ENCODE peak calls at places on chromosome 10, in four cellular contexts. D, B, L and K are unnamed samples.

GRCh38 chr10:123398180-123398591 is 244.0 kb downstream of the BUB3 start:
- DNase-seq in D (no peak), B (no peak), L (no peak), K (no peak)

GRCh38 chr10:86079088-86079487 is 287.5 kb downstream of the GRID1 start:
- DNase-seq in D (no peak), B (peak; percentile 18), L (no peak), K (no peak)

GRCh38 chr10:12333382-12334185 is 15.8 kb upstream of the CAMK1D start:
- DNase-seq in D (peak; percentile 82), B (peak; percentile 91), L (peak; percentile 15), K (peak; percentile 51)

GRCh38 chr10:124012991-124013390 is 80.4 kb downstream of the CHST15 start:
- DNase-seq in D (no peak), B (no peak), L (no peak), K (no peak)

GRCh38 chr10:96642973-96643372 is 56.2 kb upstream of the TM9SF3 start:
- DNase-seq in D (peak; percentile 80), B (no peak), L (peak; percentile 15), K (peak; percentile 69)

GRCh38 chr10:86579883-86580548 is 58.4 kb upstream of the WAPL start:
- DNase-seq in D (no peak), B (no peak), L (no peak), K (no peak)

GRCh38 chr10:115937756-115938032 is 335.3 kb downstream of the GFRA1 start:
- DNase-seq in D (no peak), B (no peak), L (no peak), K (no peak)

GRCh38 chr10:76675951-76676587 is 961.5 kb downstream of the KCNMA1 start:
- DNase-seq in D (peak; percentile 64), B (peak; percentile 47), L (no peak), K (peak; percentile 55)

GRCh38 chr10:32437334-32437733 is 8.6 kb upstream of the CCDC7 start:
- DNase-seq in D (no peak), B (no peak), L (no peak), K (no peak)

GRCh38 chr10:103854687-103855423 is 521 bp downstream of the SH3PXD2A start:
- DNase-seq in D (peak; percentile 77), B (no peak), L (no peak), K (peak; percentile 57)

GRCh38 chr10:42646692-42647640 is 8.6 kb upstream of the ZNF33B start:
- DNase-seq in D (no peak), B (no peak), L (no peak), K (no peak)

GRCh38 chr10:4051011-4051407 is 266.0 kb upstream of the KLF6 start:
- DNase-seq in D (no peak), B (peak; percentile 86), L (no peak), K (no peak)

GRCh38 chr10:15168781-15169554 is 475 bp upstream of the NMT2 start:
- DNase-seq in D (peak; percentile 98), B (peak; percentile 99), L (peak; percentile 97), K (peak; percentile 96)

GRCh38 chr10:15169555-15170407 is 1.3 kb upstream of the NMT2 start:
- DNase-seq in D (peak; percentile 49), B (no peak), L (peak; percentile 59), K (no peak)

GRCh38 chr10:15167411-15168295 is 840 bp downstream of the NMT2 start:
- DNase-seq in D (peak; percentile 73), B (peak; percentile 49), L (peak; percentile 22), K (peak; percentile 46)

GRCh38 chr10:15166325-15166724 is 2.2 kb downstream of the NMT2 start:
- DNase-seq in D (no peak), B (no peak), L (no peak), K (no peak)

DNA sequence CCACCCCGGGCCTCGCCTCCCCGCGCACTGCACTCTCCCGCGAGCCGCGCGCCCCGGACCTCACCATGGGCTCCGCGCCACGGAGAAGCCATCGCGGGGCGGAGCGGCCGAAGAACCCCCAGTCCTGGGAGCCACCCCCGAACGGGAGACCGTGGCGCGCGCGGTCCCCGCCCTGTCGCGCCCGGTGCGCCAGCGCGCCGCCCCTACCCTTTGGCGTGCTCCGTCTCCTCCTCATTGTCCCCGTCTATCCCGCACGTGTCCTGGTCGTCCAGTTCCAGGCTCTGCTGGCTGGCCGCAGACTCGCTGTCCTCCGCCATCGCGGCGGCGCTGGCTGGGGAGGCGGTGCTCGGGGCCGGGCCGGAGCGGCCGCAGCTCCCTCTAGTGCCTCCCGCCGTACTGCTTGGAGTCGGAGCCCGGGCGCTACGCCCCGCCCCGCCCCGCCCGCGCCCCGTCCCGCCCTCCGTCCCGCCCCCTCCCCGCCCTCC is at the start of gene NMT2:
- DNase-seq in D (peak; percentile 95), B (no peak), L (no peak), K (peak; percentile 88)
- TF ChIP-seq CTCF in D (peak; percentile 45), B (peak; percentile 9), L (peak; percentile 22), K (peak; percentile 61)

GRCh38 chr10:72024596-72024995 is 60.4 kb downstream of the CHST3 start:
- DNase-seq in D (no peak), B (no peak), L (no peak), K (no peak)

GRCh38 chr10:72025400-72025799 is 61.2 kb downstream of the CHST3 start:
- DNase-seq in D (no peak), B (no peak), L (no peak), K (no peak)

GRCh38 chr10:72020914-72021754 is 56.9 kb downstream of the CHST3 start:
- DNase-seq in D (no peak), B (peak; percentile 76), L (no peak), K (no peak)

GRCh38 chr10:72019085-72019876 is 55.1 kb downstream of the CHST3 start:
- DNase-seq in D (no peak), B (no peak), L (no peak), K (no peak)

DNA sequence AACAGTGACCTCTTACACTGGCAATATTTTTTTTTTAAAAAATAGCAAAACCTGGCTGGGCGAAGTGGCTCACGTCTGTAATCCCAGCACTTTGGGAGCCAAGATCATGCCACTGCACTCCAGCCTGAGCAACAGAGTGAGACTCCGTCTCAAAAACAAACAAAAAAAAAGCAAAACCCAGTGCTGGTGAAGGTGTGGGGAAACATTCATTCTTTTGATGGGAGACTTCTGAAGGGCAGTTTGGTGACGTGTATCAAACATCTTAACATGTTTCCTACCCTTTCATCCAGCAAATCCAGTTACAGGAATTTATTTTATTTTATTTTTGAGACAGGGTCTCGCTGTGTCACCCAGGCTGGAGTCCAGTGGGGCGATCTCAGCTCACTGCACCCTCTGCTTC is 58.0 kb downstream of the CHST3 start:
- DNase-seq in D (no peak), B (no peak), L (no peak), K (no peak)
- TF ChIP-seq CTCF in D (no peak), B (no peak), L (no peak), K (no peak)

GRCh38 chr10:100811261-100811660 is 65.9 kb downstream of the PAX2 start:
- DNase-seq in D (no peak), B (no peak), L (no peak), K (no peak)

GRCh38 chr10:100811752-100812750 is 66.7 kb downstream of the PAX2 start:
- DNase-seq in D (no peak), B (no peak), L (no peak), K (no peak)

GRCh38 chr10:100814751-100815474 is 69.5 kb downstream of the PAX2 start:
- DNase-seq in D (no peak), B (no peak), L (no peak), K (no peak)

GRCh38 chr10:100810835-100811116 is 65.4 kb downstream of the PAX2 start:
- DNase-seq in D (no peak), B (no peak), L (no peak), K (no peak)

DNA sequence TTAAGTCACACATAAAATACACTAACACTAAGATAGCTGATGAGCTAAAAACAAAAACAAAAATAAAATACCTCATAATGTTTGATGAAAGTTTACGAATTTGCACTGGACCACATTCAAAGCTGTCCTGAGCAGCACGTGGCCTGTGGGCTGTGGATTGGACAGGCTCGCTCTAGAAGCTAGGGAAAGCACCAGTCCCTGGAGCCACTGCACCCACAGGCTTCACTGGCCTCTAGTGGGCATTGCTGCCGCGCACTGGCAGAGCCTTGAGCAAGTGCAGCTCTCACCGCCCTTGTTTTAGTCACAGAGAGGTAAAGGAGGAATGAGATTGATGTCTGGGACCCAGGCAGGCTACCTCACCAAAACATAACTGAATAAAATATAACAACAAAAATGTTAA is 67.6 kb downstream of the PAX2 start:
- DNase-seq in D (no peak), B (no peak), L (no peak), K (no peak)
- TF ChIP-seq CTCF in D (no peak), B (no peak), L (no peak), K (no peak)

DNA sequence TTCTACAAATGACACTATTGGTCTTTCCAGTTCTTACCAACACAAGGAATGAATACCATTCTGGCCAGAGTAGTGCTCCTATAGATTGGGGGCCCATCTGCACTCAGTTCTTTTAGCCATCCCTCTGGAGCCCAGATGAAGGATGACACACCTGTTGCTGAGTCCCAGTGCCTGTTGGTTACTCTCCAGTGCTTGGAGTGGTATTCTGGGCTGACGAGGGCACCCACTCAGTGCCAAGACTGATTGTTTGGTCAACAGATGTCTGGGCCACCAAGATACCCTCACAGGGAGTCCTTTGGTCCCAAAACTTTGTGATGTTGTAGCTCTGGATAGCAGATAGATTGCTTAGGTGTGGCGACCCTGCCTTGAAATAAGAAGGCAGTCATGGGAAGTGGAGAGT is 23.7 kb upstream of the ITGA8 start:
- DNase-seq in D (no peak), B (no peak), L (no peak), K (no peak)
- TF ChIP-seq CTCF in D (no peak), B (no peak), L (no peak), K (no peak)

DNA sequence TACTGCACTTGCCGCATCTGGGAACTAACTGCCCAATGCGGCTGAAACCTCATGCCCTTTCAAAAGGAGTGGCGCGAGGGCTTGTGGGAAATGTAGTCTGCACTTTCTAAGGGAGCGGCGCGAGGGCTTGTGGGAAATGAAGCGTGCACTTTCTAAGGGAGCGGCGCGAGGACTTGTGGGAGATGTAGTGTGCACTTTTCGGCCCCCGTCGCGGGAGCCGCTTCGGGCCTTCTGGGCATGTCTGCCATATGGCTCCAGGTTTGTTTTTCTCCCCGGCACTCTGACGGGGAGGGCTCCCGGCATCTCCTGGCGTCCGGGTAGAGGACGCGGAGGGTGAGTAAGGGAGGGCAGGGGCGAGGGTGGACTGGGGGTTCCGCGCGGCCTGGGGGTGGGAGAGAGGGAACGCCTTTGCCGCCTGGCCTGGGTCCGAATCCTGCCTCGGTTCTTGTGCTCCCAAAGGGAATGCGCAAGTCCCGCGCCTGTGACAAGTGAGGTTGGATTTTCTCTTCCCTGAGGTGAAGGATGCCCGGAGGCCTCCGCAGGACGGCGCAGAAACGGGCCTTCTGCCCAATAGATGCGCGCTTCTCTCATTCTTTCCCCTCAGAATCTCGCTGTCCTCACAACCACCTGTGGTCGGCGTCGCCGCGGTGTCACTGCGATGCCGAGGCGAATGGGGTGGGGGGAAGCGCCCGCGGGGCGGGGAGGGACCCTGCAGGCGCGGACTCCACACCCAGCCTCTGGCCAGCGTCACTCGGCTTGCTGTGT is at the start of gene ZNF37A:
- DNase-seq in D (peak; percentile 96), B (peak; percentile 97), L (peak; percentile 88), K (peak; percentile 93)
- TF ChIP-seq CTCF in D (no peak), B (no peak), L (no peak), K (no peak)

GRCh38 chr10:77926566-77927342 is at the start of gene DLG5:
- DNase-seq in D (peak; percentile 85), B (peak; percentile 72), L (no peak), K (peak; percentile 73)
- TF ChIP-seq CTCF in D (no peak), B (no peak), L (no peak), K (no peak)

GRCh38 chr10:98226508-98227144 is 41.4 kb downstream of the LOXL4 start:
- DNase-seq in D (no peak), B (no peak), L (no peak), K (no peak)

GRCh38 chr10:98223874-98224273 is 44.1 kb downstream of the LOXL4 start:
- DNase-seq in D (no peak), B (no peak), L (no peak), K (no peak)

GRCh38 chr10:98225000-98225399 is 43.0 kb downstream of the LOXL4 start:
- DNase-seq in D (no peak), B (peak; percentile 3), L (no peak), K (no peak)

GRCh38 chr10:98224509-98224908 is 43.5 kb downstream of the LOXL4 start:
- DNase-seq in D (no peak), B (no peak), L (no peak), K (no peak)
- TF ChIP-seq CTCF in D (no peak), B (no peak), L (no peak), K (no peak)